ENCODE peak calls at places on chromosomes 16 and 17, in four cellular contexts. One of them, this sample, is unnamed.

GRCh38 chr16:88376835-88377726 is 5.7 kb upstream of the ZNF469 start:
- DNase-seq in GM13977: no peak
- DNase-seq in left ventricle myocardium inferior: peak
- DNase-seq in IMR-90: no peak
- DNase-seq in this sample: no peak

GRCh38 chr17:66165537-66166123 is 26.3 kb downstream of the CEP112 start:
- DNase-seq in GM13977: peak
- DNase-seq in left ventricle myocardium inferior: no peak
- DNase-seq in IMR-90: peak
- DNase-seq in this sample: peak

GRCh38 chr17:29584452-29585079 is 4.9 kb downstream of the GIT1 start:
- DNase-seq in GM13977: no peak
- DNase-seq in left ventricle myocardium inferior: peak
- DNase-seq in IMR-90: no peak
- DNase-seq in this sample: no peak

GRCh38 chr16:64153718-64154117 is 968.1 kb downstream of the CDH11 start:
- DNase-seq in GM13977: no peak
- DNase-seq in left ventricle myocardium inferior: no peak
- DNase-seq in IMR-90: peak
- DNase-seq in this sample: no peak

GRCh38 chr16:57643166-57643813 is 14.9 kb downstream of the ADGRG1 start:
- DNase-seq in GM13977: no peak
- DNase-seq in left ventricle myocardium inferior: no peak
- DNase-seq in IMR-90: peak
- DNase-seq in this sample: no peak

GRCh38 chr16:71945616-71946015 is 50.3 kb downstream of the IST1 start:
- DNase-seq in GM13977: no peak
- DNase-seq in left ventricle myocardium inferior: no peak
- DNase-seq in IMR-90: no peak
- DNase-seq in this sample: no peak

GRCh38 chr17:30477758-30478115 is 529 bp downstream of the GOSR1 start:
- DNase-seq in GM13977: peak
- DNase-seq in left ventricle myocardium inferior: no peak
- DNase-seq in IMR-90: peak
- DNase-seq in this sample: peak

GRCh38 chr16:57815987-57816745 is 13.9 kb upstream of the KIFC3 start:
- DNase-seq in GM13977: no peak
- DNase-seq in left ventricle myocardium inferior: peak
- DNase-seq in IMR-90: peak
- DNase-seq in this sample: peak

GRCh38 chr17:68351395-68351794 is 60.1 kb downstream of the ARSG start:
- DNase-seq in GM13977: no peak
- DNase-seq in left ventricle myocardium inferior: peak
- DNase-seq in IMR-90: no peak
- DNase-seq in this sample: no peak

GRCh38 chr16:77564791-77565390 is 130.1 kb upstream of the ADAMTS18 start:
- DNase-seq in GM13977: no peak
- DNase-seq in left ventricle myocardium inferior: no peak
- DNase-seq in IMR-90: peak
- DNase-seq in this sample: no peak

GRCh38 chr17:27892542-27892865 is 661 bp downstream of the LYRM9 start:
- DNase-seq in GM13977: no peak
- DNase-seq in left ventricle myocardium inferior: no peak
- DNase-seq in IMR-90: no peak
- DNase-seq in this sample: no peak

GRCh38 chr17:12178644-12179330 is 158.1 kb downstream of the MAP2K4 start:
- DNase-seq in GM13977: no peak
- DNase-seq in left ventricle myocardium inferior: no peak
- DNase-seq in IMR-90: no peak
- DNase-seq in this sample: no peak

GRCh38 chr17:12180644-12181261 is 160.1 kb downstream of the MAP2K4 start:
- DNase-seq in GM13977: peak
- DNase-seq in left ventricle myocardium inferior: no peak
- DNase-seq in IMR-90: peak
- DNase-seq in this sample: peak
- TF ChIP-seq CTCF in GM13977: peak
- TF ChIP-seq CTCF in left ventricle myocardium inferior: peak
- TF ChIP-seq CTCF in IMR-90: peak
- TF ChIP-seq CTCF in this sample: peak

GRCh38 chr16:83793179-83793578 is 14.6 kb upstream of the HSBP1 start:
- DNase-seq in GM13977: no peak
- DNase-seq in left ventricle myocardium inferior: no peak
- DNase-seq in IMR-90: no peak
- DNase-seq in this sample: no peak
- TF ChIP-seq CTCF in GM13977: no peak
- TF ChIP-seq CTCF in left ventricle myocardium inferior: no peak
- TF ChIP-seq CTCF in IMR-90: no peak
- TF ChIP-seq CTCF in this sample: no peak

DNA sequence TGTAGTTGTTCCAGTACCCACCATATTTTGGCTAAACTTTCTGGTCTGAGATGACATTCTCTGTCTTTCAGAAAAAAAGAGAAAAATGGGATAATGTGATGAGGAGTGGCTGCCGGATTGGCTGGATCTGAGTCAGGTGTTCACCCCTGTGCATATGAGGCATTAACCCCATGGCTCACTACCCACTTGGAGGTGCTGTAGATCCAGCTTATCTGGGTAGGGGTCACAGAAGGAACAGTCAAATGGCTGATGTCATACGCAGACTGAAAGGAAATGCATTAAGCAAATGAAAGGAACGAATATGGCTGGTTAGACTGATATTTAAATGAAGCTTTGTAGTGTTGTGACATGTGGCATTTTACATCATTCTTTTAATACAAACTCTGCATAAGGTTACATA is 17.3 kb downstream of the MAP2K6 start:
- DNase-seq in GM13977: no peak
- DNase-seq in left ventricle myocardium inferior: no peak
- DNase-seq in IMR-90: no peak
- DNase-seq in this sample: no peak
- TF ChIP-seq CTCF in GM13977: no peak
- TF ChIP-seq CTCF in left ventricle myocardium inferior: no peak
- TF ChIP-seq CTCF in IMR-90: no peak
- TF ChIP-seq CTCF in this sample: no peak

GRCh38 chr17:4536742-4537411 is 18.3 kb downstream of the MYBBP1A start:
- DNase-seq in GM13977: no peak
- DNase-seq in left ventricle myocardium inferior: peak
- DNase-seq in IMR-90: peak
- DNase-seq in this sample: no peak
- TF ChIP-seq CTCF in GM13977: no peak
- TF ChIP-seq CTCF in left ventricle myocardium inferior: no peak
- TF ChIP-seq CTCF in IMR-90: no peak
- TF ChIP-seq CTCF in this sample: no peak

DNA sequence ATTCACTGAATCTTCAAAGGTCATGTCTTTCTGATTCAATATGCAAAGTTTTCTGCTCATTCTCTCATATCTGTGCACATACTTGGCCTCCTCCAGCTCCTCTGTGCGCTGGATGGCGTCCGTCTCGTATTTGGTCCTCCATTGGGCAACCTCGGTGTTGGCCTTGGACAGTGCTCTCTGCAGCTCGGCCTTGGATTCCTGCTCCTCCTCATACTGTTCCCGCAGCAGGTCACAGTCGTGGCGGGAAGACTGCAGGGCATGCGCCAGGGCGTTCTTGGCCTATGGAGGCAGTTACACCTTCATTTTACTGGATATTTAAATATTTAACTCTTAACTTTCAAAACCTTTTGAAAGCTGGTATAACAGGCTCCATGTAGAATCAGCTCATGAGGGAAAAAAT is 8.2 kb upstream of the MYH1 start:
- DNase-seq in GM13977: no peak
- DNase-seq in left ventricle myocardium inferior: no peak
- DNase-seq in IMR-90: no peak
- DNase-seq in this sample: no peak
- TF ChIP-seq CTCF in GM13977: no peak
- TF ChIP-seq CTCF in left ventricle myocardium inferior: no peak
- TF ChIP-seq CTCF in IMR-90: no peak
- TF ChIP-seq CTCF in this sample: no peak

GRCh38 chr17:41417576-41418015 is 6.8 kb downstream of the KRT37 start:
- DNase-seq in GM13977: peak
- DNase-seq in left ventricle myocardium inferior: no peak
- DNase-seq in IMR-90: peak
- DNase-seq in this sample: peak
- TF ChIP-seq CTCF in GM13977: peak
- TF ChIP-seq CTCF in left ventricle myocardium inferior: no peak
- TF ChIP-seq CTCF in IMR-90: peak
- TF ChIP-seq CTCF in this sample: peak

GRCh38 chr17:61349350-61349749 is 50.3 kb upstream of the TBX2 start:
- DNase-seq in GM13977: no peak
- DNase-seq in left ventricle myocardium inferior: no peak
- DNase-seq in IMR-90: no peak
- DNase-seq in this sample: no peak
- TF ChIP-seq CTCF in GM13977: no peak
- TF ChIP-seq CTCF in left ventricle myocardium inferior: peak
- TF ChIP-seq CTCF in IMR-90: peak
- TF ChIP-seq CTCF in this sample: no peak

DNA sequence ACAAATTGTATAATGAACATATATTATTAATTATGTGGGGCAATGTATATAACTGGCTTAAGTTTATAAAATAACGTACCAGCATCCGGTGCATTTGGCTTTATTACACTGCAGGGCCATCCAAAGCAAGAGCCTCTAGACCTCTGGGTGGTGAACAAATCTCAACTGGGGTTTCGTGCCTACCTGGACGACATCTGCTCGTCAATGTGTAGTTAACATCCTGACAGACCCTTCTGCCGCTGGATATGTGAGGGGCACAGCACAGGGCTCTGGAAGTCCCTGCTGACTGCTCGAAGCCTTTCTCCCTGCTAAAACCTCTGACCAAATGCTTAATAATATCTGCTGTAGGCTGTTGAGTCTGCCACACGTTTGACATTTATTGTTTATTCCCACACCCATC is 2.3 kb downstream of the TMEM186 start:
- DNase-seq in GM13977: no peak
- DNase-seq in left ventricle myocardium inferior: no peak
- DNase-seq in IMR-90: no peak
- DNase-seq in this sample: no peak
- TF ChIP-seq CTCF in GM13977: no peak
- TF ChIP-seq CTCF in left ventricle myocardium inferior: peak
- TF ChIP-seq CTCF in IMR-90: no peak
- TF ChIP-seq CTCF in this sample: no peak

DNA sequence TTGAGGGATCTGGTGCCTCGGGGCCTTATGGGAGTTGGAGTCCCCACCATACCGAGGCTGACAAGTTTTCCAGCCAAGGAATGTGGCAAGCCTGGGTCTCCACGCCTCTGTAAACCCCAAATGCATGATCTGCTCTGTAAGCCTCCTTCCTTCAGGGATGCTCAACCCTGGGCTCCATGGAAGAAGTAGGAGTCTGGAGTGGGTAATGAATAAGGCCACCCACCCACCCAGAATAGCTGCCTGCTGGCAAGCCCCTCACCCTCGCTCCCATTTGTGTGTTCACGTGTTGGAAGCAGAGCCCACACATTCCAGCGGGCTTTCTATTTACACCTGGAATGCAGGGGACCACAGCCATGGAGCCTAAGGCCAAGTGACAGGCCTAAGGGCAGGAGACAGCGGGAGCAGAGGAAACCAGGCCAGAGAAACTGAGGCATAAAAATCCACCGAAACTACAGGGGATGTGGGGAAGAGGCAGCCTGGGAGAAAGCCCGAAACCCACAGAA is 4.4 kb downstream of the DLG4 start:
- DNase-seq in GM13977: no peak
- DNase-seq in left ventricle myocardium inferior: no peak
- DNase-seq in IMR-90: no peak
- DNase-seq in this sample: no peak
- TF ChIP-seq CTCF in GM13977: no peak
- TF ChIP-seq CTCF in left ventricle myocardium inferior: no peak
- TF ChIP-seq CTCF in IMR-90: no peak
- TF ChIP-seq CTCF in this sample: no peak

DNA sequence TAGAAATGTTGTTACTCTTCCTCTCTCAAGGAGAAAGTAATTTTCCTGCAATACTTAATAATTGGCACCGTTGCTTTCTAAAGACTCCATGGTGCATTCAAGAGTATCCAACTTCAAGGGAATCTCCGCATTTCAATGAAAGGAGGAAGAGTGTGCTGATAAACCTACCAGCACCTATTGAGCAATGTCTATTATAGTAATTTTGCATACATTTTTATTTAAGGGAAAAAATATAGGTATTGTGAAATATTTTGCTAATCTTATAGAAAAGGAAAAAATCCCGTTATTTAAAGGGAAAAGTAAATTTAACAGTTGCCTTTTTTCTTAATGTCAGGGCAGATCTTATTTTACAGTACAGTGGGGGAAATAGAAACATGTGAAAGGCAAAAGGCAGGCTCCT is 1.1 kb upstream of the TMEM106A start:
- DNase-seq in GM13977: no peak
- DNase-seq in left ventricle myocardium inferior: no peak
- DNase-seq in IMR-90: no peak
- DNase-seq in this sample: no peak
- TF ChIP-seq CTCF in GM13977: no peak
- TF ChIP-seq CTCF in left ventricle myocardium inferior: no peak
- TF ChIP-seq CTCF in IMR-90: no peak
- TF ChIP-seq CTCF in this sample: no peak